ENCODE peak calls at places on chromosomes 1 and 21, in nine cellular contexts. One of them, this sample, is unnamed. For H3K4me1, the result is how much of the 10 kb centered on the place peaks cover.

GRCh38 chr1:67140460-67140859 is 5.7 kb upstream of the C1orf141 start:
- DNase-seq in body of pancreas: no peak
- DNase-seq in A549: no peak
- DNase-seq in aorta: no peak
- DNase-seq in GM12878: no peak
- DNase-seq in heart right ventricle: no peak
- DNase-seq in adrenal gland: no peak
- DNase-seq in adipocyte: no peak
- DNase-seq in psoas muscle: no peak
- DNase-seq in this sample: no peak

GRCh38 chr1:211789641-211790464 is 40.7 kb downstream of the LPGAT1 start:
- DNase-seq in body of pancreas: no peak
- DNase-seq in A549: no peak
- DNase-seq in aorta: no peak
- DNase-seq in GM12878: no peak
- DNase-seq in heart right ventricle: no peak
- DNase-seq in adrenal gland: no peak
- DNase-seq in adipocyte: no peak
- DNase-seq in psoas muscle: no peak
- DNase-seq in this sample: no peak

GRCh38 chr1:194069168-194069830 is 882.9 kb upstream of the B3GALT2 start:
- DNase-seq in body of pancreas: peak
- DNase-seq in A549: no peak
- DNase-seq in aorta: peak
- DNase-seq in GM12878: no peak
- DNase-seq in heart right ventricle: peak
- DNase-seq in adrenal gland: no peak
- DNase-seq in adipocyte: no peak
- DNase-seq in psoas muscle: peak
- DNase-seq in this sample: no peak

GRCh38 chr1:11052839-11053757 is 6.1 kb upstream of the MASP2 start:
- DNase-seq in body of pancreas: peak
- DNase-seq in A549: no peak
- DNase-seq in aorta: peak
- DNase-seq in GM12878: no peak
- DNase-seq in heart right ventricle: no peak
- DNase-seq in adrenal gland: no peak
- DNase-seq in adipocyte: no peak
- DNase-seq in psoas muscle: no peak
- DNase-seq in this sample: no peak

GRCh38 chr1:9537863-9538668 is 1.2 kb upstream of the SLC25A33 start:
- DNase-seq in body of pancreas: peak
- DNase-seq in A549: no peak
- DNase-seq in aorta: no peak
- DNase-seq in GM12878: no peak
- DNase-seq in heart right ventricle: no peak
- DNase-seq in adrenal gland: no peak
- DNase-seq in adipocyte: no peak
- DNase-seq in psoas muscle: no peak
- DNase-seq in this sample: no peak

GRCh38 chr1:79792212-79792575 is 785.7 kb upstream of the ADGRL4 start:
- DNase-seq in body of pancreas: no peak
- DNase-seq in A549: no peak
- DNase-seq in aorta: no peak
- DNase-seq in GM12878: no peak
- DNase-seq in heart right ventricle: no peak
- DNase-seq in adrenal gland: no peak
- DNase-seq in adipocyte: peak
- DNase-seq in psoas muscle: no peak
- DNase-seq in this sample: no peak

GRCh38 chr1:150973826-150974579 is 632 bp downstream of the CERS2 start:
- DNase-seq in body of pancreas: peak
- DNase-seq in A549: no peak
- DNase-seq in aorta: peak
- DNase-seq in GM12878: no peak
- DNase-seq in heart right ventricle: peak
- DNase-seq in adrenal gland: no peak
- DNase-seq in adipocyte: peak
- DNase-seq in psoas muscle: peak
- DNase-seq in this sample: peak

GRCh38 chr1:171188388-171189266 is 3.5 kb downstream of the FMO2 start:
- DNase-seq in body of pancreas: peak
- DNase-seq in A549: peak
- DNase-seq in aorta: no peak
- DNase-seq in GM12878: peak
- DNase-seq in heart right ventricle: peak
- DNase-seq in adrenal gland: peak
- DNase-seq in adipocyte: peak
- DNase-seq in psoas muscle: no peak
- DNase-seq in this sample: no peak

GRCh38 chr21:20040768-20041167 is 957.4 kb upstream of the NCAM2 start:
- DNase-seq in body of pancreas: no peak
- DNase-seq in A549: no peak
- DNase-seq in aorta: no peak
- DNase-seq in GM12878: no peak
- DNase-seq in heart right ventricle: no peak
- DNase-seq in adrenal gland: no peak
- DNase-seq in adipocyte: no peak
- DNase-seq in psoas muscle: no peak
- DNase-seq in this sample: no peak

GRCh38 chr1:32350785-32351076 is 11.6 kb downstream of the FAM229A start:
- DNase-seq in body of pancreas: no peak
- DNase-seq in A549: no peak
- DNase-seq in aorta: no peak
- DNase-seq in GM12878: no peak
- DNase-seq in heart right ventricle: no peak
- DNase-seq in adrenal gland: no peak
- DNase-seq in adipocyte: no peak
- DNase-seq in psoas muscle: no peak
- DNase-seq in this sample: no peak

GRCh38 chr21:43864806-43865470 is at the start of gene AGPAT3:
- DNase-seq in body of pancreas: peak
- DNase-seq in A549: no peak
- DNase-seq in aorta: peak
- DNase-seq in GM12878: no peak
- DNase-seq in heart right ventricle: no peak
- DNase-seq in adrenal gland: no peak
- DNase-seq in adipocyte: peak
- DNase-seq in psoas muscle: peak
- DNase-seq in this sample: no peak

GRCh38 chr1:242856289-242856688 is 331.8 kb upstream of the PLD5 start:
- DNase-seq in body of pancreas: no peak
- DNase-seq in A549: no peak
- DNase-seq in aorta: no peak
- DNase-seq in GM12878: no peak
- DNase-seq in heart right ventricle: no peak
- DNase-seq in adrenal gland: no peak
- DNase-seq in adipocyte: no peak
- DNase-seq in psoas muscle: no peak
- DNase-seq in this sample: no peak

GRCh38 chr1:167565922-167566321 is 12.4 kb upstream of the CREG1 start:
- DNase-seq in body of pancreas: no peak
- DNase-seq in A549: no peak
- DNase-seq in aorta: no peak
- DNase-seq in GM12878: no peak
- DNase-seq in heart right ventricle: no peak
- DNase-seq in adrenal gland: no peak
- DNase-seq in adipocyte: no peak
- DNase-seq in psoas muscle: no peak
- DNase-seq in this sample: no peak
- H3K4me1 ChIP-seq in body of pancreas: under half
- H3K4me1 ChIP-seq in A549: under half
- H3K4me1 ChIP-seq in aorta: under half
- H3K4me1 ChIP-seq in GM12878: under half
- H3K4me1 ChIP-seq in heart right ventricle: under half
- H3K4me1 ChIP-seq in adrenal gland: under half
- H3K4me1 ChIP-seq in adipocyte: under half
- H3K4me1 ChIP-seq in psoas muscle: under half
- H3K4me1 ChIP-seq in this sample: under half

GRCh38 chr1:24944318-24944717 is 14.2 kb upstream of the RUNX3 start:
- DNase-seq in body of pancreas: no peak
- DNase-seq in A549: no peak
- DNase-seq in aorta: no peak
- DNase-seq in GM12878: no peak
- DNase-seq in heart right ventricle: no peak
- DNase-seq in adrenal gland: no peak
- DNase-seq in adipocyte: no peak
- DNase-seq in psoas muscle: no peak
- DNase-seq in this sample: no peak

GRCh38 chr1:24948072-24948827 is 18.2 kb upstream of the RUNX3 start:
- DNase-seq in body of pancreas: no peak
- DNase-seq in A549: no peak
- DNase-seq in aorta: no peak
- DNase-seq in GM12878: no peak
- DNase-seq in heart right ventricle: no peak
- DNase-seq in adrenal gland: no peak
- DNase-seq in adipocyte: no peak
- DNase-seq in psoas muscle: no peak
- DNase-seq in this sample: no peak

GRCh38 chr1:24942789-24943188 is 12.7 kb upstream of the RUNX3 start:
- DNase-seq in body of pancreas: no peak
- DNase-seq in A549: no peak
- DNase-seq in aorta: no peak
- DNase-seq in GM12878: no peak
- DNase-seq in heart right ventricle: no peak
- DNase-seq in adrenal gland: no peak
- DNase-seq in adipocyte: no peak
- DNase-seq in psoas muscle: no peak
- DNase-seq in this sample: no peak

GRCh38 chr1:24946861-24947658 is 17.0 kb upstream of the RUNX3 start:
- DNase-seq in body of pancreas: no peak
- DNase-seq in A549: no peak
- DNase-seq in aorta: no peak
- DNase-seq in GM12878: peak
- DNase-seq in heart right ventricle: no peak
- DNase-seq in adrenal gland: no peak
- DNase-seq in adipocyte: no peak
- DNase-seq in psoas muscle: no peak
- DNase-seq in this sample: peak

DNA sequence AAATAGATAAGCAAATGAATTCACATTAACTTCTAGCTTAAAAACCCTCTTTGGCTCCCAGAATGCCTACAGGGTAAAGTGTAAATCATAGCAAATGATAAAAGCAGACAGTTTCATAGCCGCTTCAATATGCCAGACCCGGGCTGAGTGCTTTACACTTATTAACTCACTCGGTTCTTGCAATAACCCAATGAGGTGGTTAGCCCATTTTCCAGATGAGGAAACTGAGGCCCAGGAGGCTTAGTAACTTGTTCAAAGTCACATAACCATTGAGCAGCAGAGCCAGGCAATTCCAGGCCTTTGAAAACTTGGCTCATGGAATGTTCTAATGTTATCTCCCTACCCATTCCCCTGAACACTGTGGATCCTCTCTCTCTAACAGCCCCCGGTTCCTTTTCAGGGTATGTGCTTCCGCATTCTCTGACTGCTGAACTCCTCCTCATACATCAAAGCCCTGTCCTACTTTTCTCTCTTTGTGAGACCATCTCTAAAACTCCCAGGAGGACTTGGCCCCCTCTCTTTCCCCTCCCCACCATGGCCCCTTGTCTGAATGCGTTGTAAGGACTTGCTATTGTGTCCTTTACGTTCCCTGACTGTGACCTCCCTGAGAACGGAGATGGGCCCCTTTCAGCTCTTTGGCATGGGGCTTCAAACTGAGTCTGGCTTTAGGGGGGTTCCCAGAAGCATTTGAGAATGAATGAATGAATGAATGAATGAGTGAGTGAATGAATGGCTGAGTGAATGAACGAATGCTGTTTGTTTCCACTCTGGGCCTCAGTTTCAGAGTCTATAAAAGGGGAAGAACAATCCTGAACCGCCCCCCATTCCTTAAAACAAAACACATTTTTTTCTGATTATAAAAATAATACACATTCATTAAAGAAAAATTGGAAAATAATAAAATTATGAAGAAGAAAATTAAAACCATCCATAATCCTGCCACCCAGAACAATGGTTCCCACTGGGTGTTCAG is 15.6 kb upstream of the RUNX3 start:
- DNase-seq in body of pancreas: no peak
- DNase-seq in A549: no peak
- DNase-seq in aorta: no peak
- DNase-seq in GM12878: no peak
- DNase-seq in heart right ventricle: no peak
- DNase-seq in adrenal gland: no peak
- DNase-seq in adipocyte: no peak
- DNase-seq in psoas muscle: no peak
- DNase-seq in this sample: no peak
- H3K4me1 ChIP-seq in body of pancreas: under half
- H3K4me1 ChIP-seq in A549: under half
- H3K4me1 ChIP-seq in aorta: under half
- H3K4me1 ChIP-seq in GM12878: under half
- H3K4me1 ChIP-seq in heart right ventricle: under half
- H3K4me1 ChIP-seq in adrenal gland: under half
- H3K4me1 ChIP-seq in adipocyte: under half
- H3K4me1 ChIP-seq in psoas muscle: under half
- H3K4me1 ChIP-seq in this sample: under half

GRCh38 chr1:115084902-115085505 is 4.3 kb downstream of the TSPAN2 start:
- DNase-seq in body of pancreas: peak
- DNase-seq in A549: no peak
- DNase-seq in aorta: no peak
- DNase-seq in GM12878: no peak
- DNase-seq in heart right ventricle: peak
- DNase-seq in adrenal gland: no peak
- DNase-seq in adipocyte: no peak
- DNase-seq in psoas muscle: no peak
- DNase-seq in this sample: no peak
- H3K4me1 ChIP-seq in body of pancreas: under half
- H3K4me1 ChIP-seq in A549: under half
- H3K4me1 ChIP-seq in aorta: under half
- H3K4me1 ChIP-seq in GM12878: under half
- H3K4me1 ChIP-seq in heart right ventricle: under half
- H3K4me1 ChIP-seq in adrenal gland: under half
- H3K4me1 ChIP-seq in adipocyte: under half
- H3K4me1 ChIP-seq in psoas muscle: under half
- H3K4me1 ChIP-seq in this sample: under half

DNA sequence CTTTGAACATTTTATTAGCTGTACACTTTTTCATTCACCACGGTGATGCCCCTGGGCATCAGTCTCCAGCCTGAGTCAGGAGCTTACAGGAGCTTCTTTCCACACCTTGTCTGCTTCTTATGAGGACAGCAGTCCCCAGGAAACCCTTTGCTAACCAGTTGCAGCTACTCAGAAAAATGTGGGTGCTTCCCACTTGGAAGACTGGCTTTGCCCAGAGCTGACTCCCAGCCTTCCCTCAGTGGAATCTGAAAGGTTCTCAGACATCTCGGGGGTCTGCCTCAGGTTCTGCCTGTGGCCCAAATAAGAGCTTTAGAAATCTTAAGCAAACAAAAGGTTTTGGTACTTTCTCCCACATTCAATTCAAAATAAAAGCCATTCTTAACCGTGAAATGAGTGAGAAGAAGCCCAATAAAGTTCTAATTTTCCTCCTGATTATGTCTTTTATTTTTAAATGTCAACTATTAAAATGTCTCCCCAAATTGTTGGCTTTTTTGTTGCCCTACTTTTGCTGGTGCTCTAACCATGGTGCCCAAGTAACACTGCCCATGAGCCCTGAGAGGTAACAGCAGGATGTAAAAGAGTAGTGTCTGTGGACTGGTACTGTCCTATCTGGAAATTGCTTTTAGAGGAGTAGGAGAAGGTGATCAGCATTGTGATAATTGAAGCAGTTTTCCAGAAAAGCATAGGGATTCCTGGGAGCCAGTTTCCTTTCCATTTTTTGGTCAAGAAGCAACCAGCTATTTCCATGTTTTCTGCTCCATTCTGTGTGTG is 5.6 kb downstream of the C1orf53 start:
- DNase-seq in body of pancreas: no peak
- DNase-seq in A549: no peak
- DNase-seq in aorta: no peak
- DNase-seq in GM12878: no peak
- DNase-seq in heart right ventricle: no peak
- DNase-seq in adrenal gland: no peak
- DNase-seq in adipocyte: no peak
- DNase-seq in psoas muscle: no peak
- DNase-seq in this sample: no peak
- H3K4me1 ChIP-seq in body of pancreas: under half
- H3K4me1 ChIP-seq in A549: under half
- H3K4me1 ChIP-seq in aorta: under half
- H3K4me1 ChIP-seq in GM12878: under half
- H3K4me1 ChIP-seq in heart right ventricle: under half
- H3K4me1 ChIP-seq in adrenal gland: under half
- H3K4me1 ChIP-seq in adipocyte: under half
- H3K4me1 ChIP-seq in psoas muscle: under half
- H3K4me1 ChIP-seq in this sample: under half

This sample was measured in upper lobe of left lung.